ENCODE peak calls at places on chromosomes 4 and X, in six cellular contexts. One of them, this sample, is unnamed.

GRCh38 chrX:47898024-47898423 is 61.3 kb downstream of the ZNF81 start:
- DNase-seq in IMR-90: no peak
- DNase-seq in uterus: no peak
- DNase-seq in dorsolateral prefrontal cortex: no peak
- DNase-seq in RWPE1: no peak
- DNase-seq in psoas muscle: no peak
- DNase-seq in this sample: no peak

GRCh38 chr4:103364066-103364465 is 165.9 kb upstream of the CENPE start:
- DNase-seq in IMR-90: no peak
- DNase-seq in uterus: no peak
- DNase-seq in dorsolateral prefrontal cortex: no peak
- DNase-seq in RWPE1: no peak
- DNase-seq in psoas muscle: no peak
- DNase-seq in this sample: no peak

GRCh38 chr4:119099227-119099910 is 36.3 kb upstream of the MYOZ2 start:
- DNase-seq in IMR-90: peak
- DNase-seq in uterus: no peak
- DNase-seq in dorsolateral prefrontal cortex: no peak
- DNase-seq in RWPE1: no peak
- DNase-seq in psoas muscle: no peak
- DNase-seq in this sample: no peak

GRCh38 chr4:174437324-174437723 is 85.0 kb downstream of the HPGD start:
- DNase-seq in IMR-90: peak
- DNase-seq in uterus: no peak
- DNase-seq in dorsolateral prefrontal cortex: no peak
- DNase-seq in RWPE1: peak
- DNase-seq in psoas muscle: no peak
- DNase-seq in this sample: no peak

GRCh38 chr4:116598980-116599789 is 486.2 kb downstream of the TRAM1L1 start:
- DNase-seq in IMR-90: no peak
- DNase-seq in uterus: no peak
- DNase-seq in dorsolateral prefrontal cortex: no peak
- DNase-seq in RWPE1: no peak
- DNase-seq in psoas muscle: peak
- DNase-seq in this sample: no peak

GRCh38 chr4:38723726-38724506 is 58.9 kb downstream of the TLR10 start:
- DNase-seq in IMR-90: no peak
- DNase-seq in uterus: no peak
- DNase-seq in dorsolateral prefrontal cortex: no peak
- DNase-seq in RWPE1: no peak
- DNase-seq in psoas muscle: no peak
- DNase-seq in this sample: no peak

GRCh38 chr4:119532319-119532718 is 96.3 kb downstream of the PDE5A start:
- DNase-seq in IMR-90: no peak
- DNase-seq in uterus: no peak
- DNase-seq in dorsolateral prefrontal cortex: no peak
- DNase-seq in RWPE1: no peak
- DNase-seq in psoas muscle: no peak
- DNase-seq in this sample: no peak

GRCh38 chrX:9127991-9128390 is 94.1 kb upstream of the FAM9B start:
- DNase-seq in IMR-90: no peak
- DNase-seq in uterus: no peak
- DNase-seq in dorsolateral prefrontal cortex: no peak
- DNase-seq in RWPE1: no peak
- DNase-seq in psoas muscle: no peak
- DNase-seq in this sample: no peak

GRCh38 chr4:81030617-81031388 is at the start of gene BMP3:
- DNase-seq in IMR-90: peak
- DNase-seq in uterus: no peak
- DNase-seq in dorsolateral prefrontal cortex: no peak
- DNase-seq in RWPE1: no peak
- DNase-seq in psoas muscle: no peak
- DNase-seq in this sample: peak

GRCh38 chr4:41212221-41213203 is 1.8 kb downstream of the APBB2 start:
- DNase-seq in IMR-90: peak
- DNase-seq in uterus: peak
- DNase-seq in dorsolateral prefrontal cortex: no peak
- DNase-seq in RWPE1: peak
- DNase-seq in psoas muscle: no peak
- DNase-seq in this sample: peak

GRCh38 chr4:146247356-146247755 is 33.0 kb downstream of the REELD1 start:
- DNase-seq in IMR-90: no peak
- DNase-seq in uterus: no peak
- DNase-seq in dorsolateral prefrontal cortex: no peak
- DNase-seq in RWPE1: no peak
- DNase-seq in psoas muscle: no peak
- DNase-seq in this sample: no peak

GRCh38 chr4:165096776-165097175 is 15.9 kb downstream of the TMEM192 start:
- DNase-seq in IMR-90: peak
- DNase-seq in uterus: no peak
- DNase-seq in dorsolateral prefrontal cortex: no peak
- DNase-seq in RWPE1: peak
- DNase-seq in psoas muscle: no peak
- DNase-seq in this sample: no peak

GRCh38 chr4:152556814-152557213 is 20.9 kb upstream of the FBXW7 start:
- DNase-seq in IMR-90: no peak
- DNase-seq in uterus: no peak
- DNase-seq in dorsolateral prefrontal cortex: no peak
- DNase-seq in RWPE1: no peak
- DNase-seq in psoas muscle: no peak
- DNase-seq in this sample: no peak

GRCh38 chrX:9885150-9885549 is 82.0 kb upstream of the CLDN34 start:
- DNase-seq in IMR-90: peak
- DNase-seq in uterus: no peak
- DNase-seq in dorsolateral prefrontal cortex: peak
- DNase-seq in RWPE1: peak
- DNase-seq in psoas muscle: peak
- DNase-seq in this sample: peak

GRCh38 chrX:3184176-3184930 is 143.1 kb downstream of the ARSF start:
- DNase-seq in IMR-90: peak
- DNase-seq in uterus: peak
- DNase-seq in dorsolateral prefrontal cortex: no peak
- DNase-seq in RWPE1: no peak
- DNase-seq in psoas muscle: no peak
- DNase-seq in this sample: no peak

GRCh38 chr4:87056884-87057283 is 122.1 kb downstream of the AFF1 start:
- DNase-seq in IMR-90: no peak
- DNase-seq in uterus: no peak
- DNase-seq in dorsolateral prefrontal cortex: no peak
- DNase-seq in RWPE1: no peak
- DNase-seq in psoas muscle: no peak
- DNase-seq in this sample: no peak

GRCh38 chrX:9786839-9787635 is 808 bp downstream of the SHROOM2 start:
- DNase-seq in IMR-90: no peak
- DNase-seq in uterus: no peak
- DNase-seq in dorsolateral prefrontal cortex: no peak
- DNase-seq in RWPE1: no peak
- DNase-seq in psoas muscle: no peak
- DNase-seq in this sample: no peak

GRCh38 chr4:106929248-106929647 is 106.9 kb downstream of the DKK2 start:
- DNase-seq in IMR-90: no peak
- DNase-seq in uterus: no peak
- DNase-seq in dorsolateral prefrontal cortex: no peak
- DNase-seq in RWPE1: no peak
- DNase-seq in psoas muscle: no peak
- DNase-seq in this sample: no peak

GRCh38 chr4:98466868-98467599 is 191.4 kb downstream of the TSPAN5 start:
- DNase-seq in IMR-90: peak
- DNase-seq in uterus: no peak
- DNase-seq in dorsolateral prefrontal cortex: no peak
- DNase-seq in RWPE1: no peak
- DNase-seq in psoas muscle: no peak
- DNase-seq in this sample: no peak

GRCh38 chr4:172344266-172344772 is 531.1 kb downstream of the GALNTL6 start:
- DNase-seq in IMR-90: no peak
- DNase-seq in uterus: no peak
- DNase-seq in dorsolateral prefrontal cortex: no peak
- DNase-seq in RWPE1: no peak
- DNase-seq in psoas muscle: no peak
- DNase-seq in this sample: no peak

GRCh38 chrX:80022363-80023031 is 7.9 kb downstream of the TBX22 start:
- DNase-seq in IMR-90: no peak
- DNase-seq in uterus: no peak
- DNase-seq in dorsolateral prefrontal cortex: no peak
- DNase-seq in RWPE1: no peak
- DNase-seq in psoas muscle: no peak
- DNase-seq in this sample: no peak

GRCh38 chrX:78673256-78673655 is 14.1 kb upstream of the RTL3 start:
- DNase-seq in IMR-90: no peak
- DNase-seq in uterus: peak
- DNase-seq in dorsolateral prefrontal cortex: no peak
- DNase-seq in RWPE1: no peak
- DNase-seq in psoas muscle: no peak
- DNase-seq in this sample: no peak

GRCh38 chr4:140637836-140638235 is 69.1 kb upstream of the UCP1 start:
- DNase-seq in IMR-90: no peak
- DNase-seq in uterus: no peak
- DNase-seq in dorsolateral prefrontal cortex: no peak
- DNase-seq in RWPE1: peak
- DNase-seq in psoas muscle: no peak
- DNase-seq in this sample: no peak

DNA sequence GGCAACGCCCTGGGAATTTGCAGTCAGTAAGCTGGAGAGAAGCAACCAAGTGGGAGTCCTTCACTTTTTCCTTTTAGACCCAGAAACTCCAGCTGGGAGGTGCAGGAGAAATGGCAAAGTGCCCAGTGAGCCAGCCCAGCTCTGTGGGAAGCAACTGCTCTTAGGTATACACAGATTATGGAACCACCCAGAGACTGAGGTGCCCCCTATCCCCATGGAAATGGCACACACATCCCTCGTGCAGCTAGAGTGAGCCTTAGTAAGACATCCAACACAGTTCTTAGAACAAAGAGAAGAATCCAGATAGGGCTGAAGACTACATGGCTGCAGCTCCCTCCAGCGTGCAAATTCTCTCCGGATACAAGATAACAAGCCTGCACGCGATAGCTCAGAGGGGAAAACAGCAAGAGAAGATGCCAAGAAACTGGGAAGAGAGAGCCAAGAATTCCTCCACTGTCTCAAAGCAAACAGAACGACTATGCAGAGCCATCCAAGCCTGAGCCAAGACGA is 26.6 kb upstream of the IRAK1 start:
- DNase-seq in IMR-90: peak
- DNase-seq in uterus: peak
- DNase-seq in dorsolateral prefrontal cortex: no peak
- DNase-seq in RWPE1: no peak
- DNase-seq in psoas muscle: no peak
- DNase-seq in this sample: no peak
- TF ChIP-seq CTCF in IMR-90: peak
- TF ChIP-seq CTCF in uterus: peak
- TF ChIP-seq CTCF in dorsolateral prefrontal cortex: no peak
- TF ChIP-seq CTCF in RWPE1: no peak
- TF ChIP-seq CTCF in psoas muscle: no peak
- TF ChIP-seq CTCF in this sample: no peak

GRCh38 chr4:121100093-121100775 is 27.9 kb upstream of the NDNF start:
- DNase-seq in IMR-90: no peak
- DNase-seq in uterus: no peak
- DNase-seq in dorsolateral prefrontal cortex: no peak
- DNase-seq in RWPE1: no peak
- DNase-seq in psoas muscle: no peak
- DNase-seq in this sample: no peak
- H3K27ac ChIP-seq in IMR-90: no peak
- H3K27ac ChIP-seq in uterus: no peak
- H3K27ac ChIP-seq in dorsolateral prefrontal cortex: no peak
- H3K27ac ChIP-seq in RWPE1: no peak
- H3K27ac ChIP-seq in psoas muscle: no peak
- H3K27ac ChIP-seq in this sample: no peak

GRCh38 chr4:163195247-163195765 is 28.6 kb upstream of the NAF1 start:
- DNase-seq in IMR-90: no peak
- DNase-seq in uterus: no peak
- DNase-seq in dorsolateral prefrontal cortex: no peak
- DNase-seq in RWPE1: no peak
- DNase-seq in psoas muscle: no peak
- DNase-seq in this sample: no peak

GRCh38 chr4:163193717-163194116 is 27.0 kb upstream of the NAF1 start:
- DNase-seq in IMR-90: no peak
- DNase-seq in uterus: no peak
- DNase-seq in dorsolateral prefrontal cortex: no peak
- DNase-seq in RWPE1: no peak
- DNase-seq in psoas muscle: no peak
- DNase-seq in this sample: no peak

GRCh38 chr4:163196904-163197505 is 30.3 kb upstream of the NAF1 start:
- DNase-seq in IMR-90: no peak
- DNase-seq in uterus: no peak
- DNase-seq in dorsolateral prefrontal cortex: no peak
- DNase-seq in RWPE1: no peak
- DNase-seq in psoas muscle: no peak
- DNase-seq in this sample: no peak

GRCh38 chr4:163194593-163194992 is 27.9 kb upstream of the NAF1 start:
- DNase-seq in IMR-90: no peak
- DNase-seq in uterus: no peak
- DNase-seq in dorsolateral prefrontal cortex: no peak
- DNase-seq in RWPE1: no peak
- DNase-seq in psoas muscle: no peak
- DNase-seq in this sample: no peak

DNA sequence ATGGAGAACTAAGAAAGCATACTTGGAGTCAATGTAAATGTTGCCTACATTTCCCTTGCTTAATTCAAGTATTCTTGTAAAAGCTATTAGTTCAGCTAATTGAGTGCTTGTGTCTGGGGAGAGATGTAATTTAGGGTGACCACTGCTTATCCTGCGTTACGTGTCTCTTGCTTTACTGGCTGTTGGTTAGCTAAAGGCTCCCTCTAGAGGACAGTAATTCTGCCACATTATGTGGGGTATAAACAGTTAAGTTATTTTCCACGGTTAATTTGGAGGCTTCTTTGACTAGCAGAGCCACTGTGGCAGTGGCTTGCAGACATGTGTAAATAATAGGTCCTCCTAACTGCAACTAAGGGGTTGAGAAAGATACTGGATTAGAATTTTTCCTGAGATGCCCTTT is 25.3 kb upstream of the NAF1 start:
- DNase-seq in IMR-90: peak
- DNase-seq in uterus: no peak
- DNase-seq in dorsolateral prefrontal cortex: no peak
- DNase-seq in RWPE1: no peak
- DNase-seq in psoas muscle: no peak
- DNase-seq in this sample: no peak
- TF ChIP-seq CTCF in IMR-90: peak
- TF ChIP-seq CTCF in uterus: no peak
- TF ChIP-seq CTCF in dorsolateral prefrontal cortex: no peak
- TF ChIP-seq CTCF in RWPE1: no peak
- TF ChIP-seq CTCF in psoas muscle: peak
- TF ChIP-seq CTCF in this sample: no peak

DNA sequence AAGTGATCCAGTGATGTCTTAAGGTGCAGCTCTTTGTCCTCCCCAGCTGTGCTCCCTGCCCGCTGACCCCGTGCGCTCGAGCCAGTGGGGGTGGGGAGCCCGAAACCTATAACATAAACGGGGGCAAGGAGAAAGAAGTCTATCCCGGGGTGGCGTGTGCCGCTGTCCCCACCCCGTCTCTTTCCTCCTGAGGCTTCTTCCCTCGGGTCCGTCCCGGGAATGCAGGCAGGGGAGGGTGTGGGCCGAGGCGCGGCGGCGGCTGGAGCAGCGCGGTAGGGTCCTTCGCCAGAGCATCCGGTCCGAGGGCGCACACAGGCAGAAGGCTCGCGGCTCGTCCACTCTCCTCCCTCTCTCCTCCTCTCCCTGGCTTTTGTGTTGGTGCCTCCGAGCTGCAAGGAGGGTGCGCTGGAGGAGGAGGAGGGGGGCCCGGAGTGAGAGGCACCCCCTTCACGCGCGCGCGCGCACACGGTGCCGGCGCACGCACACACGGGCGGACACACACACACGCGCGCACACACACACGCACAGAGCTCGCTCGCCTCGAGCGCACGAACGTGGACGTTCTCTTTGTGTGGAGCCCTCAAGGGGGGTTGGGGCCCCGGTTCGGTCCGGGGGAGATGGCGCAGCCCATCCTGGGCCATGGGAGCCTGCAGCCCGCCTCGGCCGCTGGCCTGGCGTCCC is at the start of gene RAB33A:
- DNase-seq in IMR-90: no peak
- DNase-seq in uterus: peak
- DNase-seq in dorsolateral prefrontal cortex: peak
- DNase-seq in RWPE1: no peak
- DNase-seq in psoas muscle: peak
- DNase-seq in this sample: no peak
- H3K27ac ChIP-seq in IMR-90: no peak
- H3K27ac ChIP-seq in uterus: peak
- H3K27ac ChIP-seq in dorsolateral prefrontal cortex: peak
- H3K27ac ChIP-seq in RWPE1: no peak
- H3K27ac ChIP-seq in psoas muscle: no peak
- H3K27ac ChIP-seq in this sample: no peak

This sample was measured in lung.